ENCODE peak calls at places on chromosomes 4 and X, in seven cellular contexts. M is stimulated activated CD4-positive, alpha-beta T cell treated with anti-CD3 and anti-CD28 coated beads, Interleukin-4, amount 100 ng/mL, for 48 hours; Y is T-helper 17 cell; C is adipocyte; K is SJSA1; Z is T-cell; U is A172. B is an unnamed sample.

GRCh38 chr4:27024807-27025206 is 164.2 kb downstream of the STIM2 start:
- DNase-seq in M (no peak), Y (no peak), C (no peak), K (no peak), Z (no peak), U (no peak), B (no peak)

GRCh38 chr4:189364032-189364449 is 576.6 kb upstream of the FRG1 start:
- DNase-seq in M (no peak), Y (no peak), C (no peak), K (no peak), Z (no peak), U (no peak), B (no peak)

GRCh38 chrX:71617742-71618141 is 569 bp downstream of the CXCR3 start:
- DNase-seq in M (no peak), Y (no peak), C (no peak), K (no peak), Z (no peak), U (no peak), B (no peak)

GRCh38 chrX:135596495-135596894 is 76.0 kb downstream of the INTS6L start:
- DNase-seq in M (peak), Y (peak), C (peak), K (peak), Z (peak), U (peak), B (peak)

GRCh38 chr4:164446516-164446915 is 307.4 kb upstream of the SMIM31 start:
- DNase-seq in M (no peak), Y (no peak), C (no peak), K (no peak), Z (no peak), U (peak), B (no peak)

GRCh38 chr4:74453037-74453635 is 8.2 kb downstream of the AREG start:
- DNase-seq in M (no peak), Y (no peak), C (no peak), K (no peak), Z (no peak), U (no peak), B (no peak)

GRCh38 chr4:83644677-83645639 is 109.0 kb downstream of the GPAT3 start:
- DNase-seq in M (peak), Y (no peak), C (peak), K (no peak), Z (peak), U (peak), B (peak)

GRCh38 chr4:97990409-97990808 is 152.9 kb downstream of the STPG2 start:
- DNase-seq in M (no peak), Y (no peak), C (no peak), K (no peak), Z (no peak), U (no peak), B (no peak)

GRCh38 chr4:139599594-139600374 is 43.8 kb upstream of the SETD7 start:
- DNase-seq in M (no peak), Y (no peak), C (peak), K (no peak), Z (no peak), U (peak), B (peak)

GRCh38 chr4:121147923-121148443 is 16.1 kb downstream of the TNIP3 start:
- DNase-seq in M (no peak), Y (no peak), C (peak), K (no peak), Z (no peak), U (peak), B (peak)

GRCh38 chr4:65391814-65392213 is 278.5 kb downstream of the EPHA5 start:
- DNase-seq in M (no peak), Y (no peak), C (no peak), K (no peak), Z (no peak), U (no peak), B (no peak)

GRCh38 chr4:123481034-123481433 is 84.4 kb downstream of the SPRY1 start:
- DNase-seq in M (no peak), Y (no peak), C (peak), K (no peak), Z (no peak), U (peak), B (peak)

GRCh38 chr4:1216869-1217294 is 32.0 kb downstream of the CTBP1 start:
- DNase-seq in M (peak), Y (peak), C (no peak), K (no peak), Z (peak), U (no peak), B (no peak)

GRCh38 chr4:1378559-1379231 is 27.5 kb downstream of the NKX1-1 start:
- DNase-seq in M (no peak), Y (no peak), C (no peak), K (no peak), Z (no peak), U (no peak), B (no peak)

GRCh38 chr4:185810746-185811508 is 1.1 kb downstream of the SORBS2 start:
- DNase-seq in M (no peak), Y (no peak), C (no peak), K (no peak), Z (no peak), U (no peak), B (no peak)

GRCh38 chr4:135598151-135598550 is 1396.6 kb upstream of the PABPC4L start:
- DNase-seq in M (no peak), Y (no peak), C (peak), K (no peak), Z (no peak), U (peak), B (no peak)

GRCh38 chr4:77699731-77700210 is 94.2 kb downstream of the CXCL13 start:
- DNase-seq in M (no peak), Y (no peak), C (peak), K (no peak), Z (no peak), U (peak), B (peak)

GRCh38 chrX:153722704-153723350 is 1.4 kb downstream of the BCAP31 start:
- DNase-seq in M (no peak), Y (no peak), C (no peak), K (no peak), Z (no peak), U (no peak), B (no peak)

GRCh38 chrX:110569506-110569905 is 210.9 kb downstream of the RTL9 start:
- DNase-seq in M (no peak), Y (no peak), C (no peak), K (no peak), Z (no peak), U (peak), B (peak)

GRCh38 chr4:86557526-86557925 is 36.6 kb upstream of the PTPN13 start:
- DNase-seq in M (no peak), Y (no peak), C (no peak), K (no peak), Z (no peak), U (no peak), B (no peak)

GRCh38 chrX:97363843-97364242 is 480.1 kb downstream of the RPA4 start:
- DNase-seq in M (no peak), Y (no peak), C (no peak), K (no peak), Z (no peak), U (no peak), B (no peak)

GRCh38 chr4:42865572-42866189 is 26.8 kb upstream of the GRXCR1 start:
- DNase-seq in M (peak), Y (no peak), C (peak), K (no peak), Z (peak), U (peak), B (peak)

GRCh38 chrX:136202889-136203288 is 48.3 kb downstream of the MAP7D3 start:
- DNase-seq in M (no peak), Y (no peak), C (peak), K (no peak), Z (no peak), U (no peak), B (peak)

GRCh38 chr4:100098681-100099080 is 91.6 kb downstream of the DDIT4L start:
- DNase-seq in M (no peak), Y (no peak), C (peak), K (no peak), Z (no peak), U (no peak), B (no peak)

GRCh38 chr4:66927937-66928336 is 617.4 kb downstream of the CENPC start:
- DNase-seq in M (no peak), Y (no peak), C (no peak), K (no peak), Z (no peak), U (no peak), B (no peak)

GRCh38 chr4:158782539-158783360 is 13.9 kb downstream of the FNIP2 start:
- DNase-seq in M (no peak), Y (no peak), C (no peak), K (no peak), Z (no peak), U (no peak), B (peak)

GRCh38 chrX:349196-349595 is 30.6 kb upstream of the GTPBP6 start:
- DNase-seq in M (no peak), Y (no peak), C (no peak), K (no peak), Z (no peak), U (no peak), B (no peak)

GRCh38 chr4:164716901-164717300 is 37.0 kb upstream of the SMIM31 start:
- DNase-seq in M (no peak), Y (no peak), C (no peak), K (no peak), Z (no peak), U (no peak), B (no peak)